ENCODE peak calls at places on chromosomes 13 and 19, in ten cellular contexts. One of them, this sample, is unnamed.

GRCh38 chr13:34847751-34848150 is 94.3 kb upstream of the NBEA start:
- DNase-seq in GM23338: peak; percentile 35
- DNase-seq in endothelial cell of umbilical vein: no peak
- DNase-seq in fibroblast of the aortic adventitia: no peak
- DNase-seq in kidney epithelial cell: no peak
- DNase-seq in A549: no peak
- DNase-seq in left ventricle myocardium inferior: no peak
- DNase-seq in IMR-90: no peak
- DNase-seq in mucosa of descending colon: peak; percentile 3
- DNase-seq in endodermal cell: peak; percentile 52
- DNase-seq in this sample: no peak

GRCh38 chr13:28753208-28753892 is 34.6 kb upstream of the SLC46A3 start:
- DNase-seq in fibroblast of the aortic adventitia: peak; percentile 95
- DNase-seq in left ventricle myocardium inferior: peak; percentile 21
- DNase-seq in A549: peak; percentile 92
- DNase-seq in kidney epithelial cell: peak; percentile 80
- DNase-seq in endodermal cell: peak; percentile 80
- DNase-seq in endothelial cell of umbilical vein: peak; percentile 81
- DNase-seq in mucosa of descending colon: peak; percentile 62
- DNase-seq in GM23338: peak; percentile 86
- DNase-seq in IMR-90: peak; percentile 91
- DNase-seq in this sample: peak; percentile 79

GRCh38 chr19:18951721-18952281 is 10.8 kb upstream of the HOMER3 start:
- DNase-seq in IMR-90: no peak
- DNase-seq in GM23338: no peak
- DNase-seq in kidney epithelial cell: peak; percentile 16
- DNase-seq in mucosa of descending colon: no peak
- DNase-seq in A549: peak; percentile 24
- DNase-seq in endothelial cell of umbilical vein: peak; percentile 17
- DNase-seq in endodermal cell: no peak
- DNase-seq in fibroblast of the aortic adventitia: peak; percentile 53
- DNase-seq in left ventricle myocardium inferior: no peak
- DNase-seq in this sample: peak; percentile 31

GRCh38 chr13:45879666-45880065 is 28.1 kb upstream of the SIAH3 start:
- DNase-seq in endothelial cell of umbilical vein: peak; percentile 17
- DNase-seq in left ventricle myocardium inferior: peak; percentile 65
- DNase-seq in kidney epithelial cell: no peak
- DNase-seq in endodermal cell: peak; percentile 86
- DNase-seq in IMR-90: no peak
- DNase-seq in A549: peak; percentile 25
- DNase-seq in mucosa of descending colon: peak; percentile 32
- DNase-seq in GM23338: peak; percentile 70
- DNase-seq in fibroblast of the aortic adventitia: no peak
- DNase-seq in this sample: no peak

GRCh38 chr19:29520390-29520789 is 5.4 kb upstream of the VSTM2B start:
- DNase-seq in fibroblast of the aortic adventitia: no peak
- DNase-seq in kidney epithelial cell: no peak
- DNase-seq in IMR-90: no peak
- DNase-seq in A549: no peak
- DNase-seq in GM23338: no peak
- DNase-seq in mucosa of descending colon: no peak
- DNase-seq in endodermal cell: no peak
- DNase-seq in endothelial cell of umbilical vein: no peak
- DNase-seq in left ventricle myocardium inferior: no peak
- DNase-seq in this sample: no peak

GRCh38 chr19:6509118-6509971 is 7.2 kb upstream of the TUBB4A start:
- DNase-seq in mucosa of descending colon: no peak
- DNase-seq in A549: peak; percentile 19
- DNase-seq in GM23338: no peak
- DNase-seq in IMR-90: no peak
- DNase-seq in endothelial cell of umbilical vein: no peak
- DNase-seq in left ventricle myocardium inferior: peak; percentile 32
- DNase-seq in fibroblast of the aortic adventitia: no peak
- DNase-seq in kidney epithelial cell: no peak
- DNase-seq in endodermal cell: no peak
- DNase-seq in this sample: no peak

GRCh38 chr19:4606921-4607678 is 32.2 kb upstream of the TNFAIP8L1 start:
- DNase-seq in endothelial cell of umbilical vein: peak; percentile 22
- DNase-seq in kidney epithelial cell: no peak
- DNase-seq in left ventricle myocardium inferior: peak; percentile 67
- DNase-seq in endodermal cell: peak; percentile 81
- DNase-seq in IMR-90: no peak
- DNase-seq in fibroblast of the aortic adventitia: peak; percentile 33
- DNase-seq in GM23338: peak; percentile 78
- DNase-seq in mucosa of descending colon: no peak
- DNase-seq in A549: no peak
- DNase-seq in this sample: no peak

GRCh38 chr19:9847087-9847671 is 12.1 kb downstream of the PIN1 start:
- DNase-seq in fibroblast of the aortic adventitia: peak; percentile 94
- DNase-seq in IMR-90: peak; percentile 97
- DNase-seq in endodermal cell: peak; percentile 91
- DNase-seq in A549: peak; percentile 70
- DNase-seq in endothelial cell of umbilical vein: peak; percentile 60
- DNase-seq in kidney epithelial cell: peak; percentile 56
- DNase-seq in left ventricle myocardium inferior: no peak
- DNase-seq in mucosa of descending colon: peak; percentile 37
- DNase-seq in GM23338: peak; percentile 77
- DNase-seq in this sample: peak; percentile 81

GRCh38 chr19:21559444-21559843 is 54.0 kb downstream of the ZNF429 start:
- DNase-seq in fibroblast of the aortic adventitia: no peak
- DNase-seq in endodermal cell: no peak
- DNase-seq in A549: no peak
- DNase-seq in endothelial cell of umbilical vein: no peak
- DNase-seq in mucosa of descending colon: peak; percentile 25
- DNase-seq in left ventricle myocardium inferior: no peak
- DNase-seq in GM23338: no peak
- DNase-seq in IMR-90: no peak
- DNase-seq in kidney epithelial cell: no peak
- DNase-seq in this sample: no peak

GRCh38 chr13:80663788-80664187 is 322.9 kb upstream of the SPRY2 start:
- DNase-seq in A549: no peak
- DNase-seq in mucosa of descending colon: no peak
- DNase-seq in GM23338: no peak
- DNase-seq in endothelial cell of umbilical vein: no peak
- DNase-seq in left ventricle myocardium inferior: no peak
- DNase-seq in IMR-90: no peak
- DNase-seq in kidney epithelial cell: no peak
- DNase-seq in endodermal cell: no peak
- DNase-seq in fibroblast of the aortic adventitia: no peak
- DNase-seq in this sample: no peak

DNA sequence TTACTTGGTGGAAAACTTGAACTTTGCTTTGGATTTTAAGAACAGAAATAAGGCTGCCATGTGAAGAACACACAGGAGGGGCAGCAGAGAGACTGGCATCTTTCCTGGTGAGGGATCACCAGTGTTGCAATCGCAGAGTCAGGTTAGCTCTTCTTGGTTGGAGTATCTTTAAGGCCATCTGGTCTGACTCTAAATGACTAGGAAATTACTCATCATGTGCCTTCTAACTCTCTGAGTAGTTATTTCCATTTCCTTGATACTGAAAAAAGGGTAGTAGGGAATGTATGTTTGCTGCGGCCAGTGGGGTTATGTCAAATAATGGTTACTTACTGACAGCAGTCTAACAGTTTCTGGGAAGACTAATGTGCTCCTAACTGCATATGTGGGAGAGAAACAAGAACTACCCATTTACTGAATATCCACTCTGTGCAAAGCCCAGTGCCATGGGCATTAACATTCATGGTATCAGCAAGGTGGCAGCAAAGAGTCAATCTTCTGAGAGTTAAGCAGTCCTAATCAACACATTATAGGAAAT is 122.1 kb downstream of the COG6 start:
- DNase-seq in GM23338: peak; percentile 39
- DNase-seq in endodermal cell: peak; percentile 59
- DNase-seq in left ventricle myocardium inferior: no peak
- DNase-seq in kidney epithelial cell: peak; percentile 42
- DNase-seq in IMR-90: peak; percentile 90
- DNase-seq in mucosa of descending colon: peak; percentile 17
- DNase-seq in fibroblast of the aortic adventitia: peak; percentile 84
- DNase-seq in A549: peak; percentile 58
- DNase-seq in endothelial cell of umbilical vein: peak; percentile 88
- DNase-seq in this sample: peak; percentile 54
- TF ChIP-seq CTCF in GM23338: peak; percentile 49
- TF ChIP-seq CTCF in endodermal cell: peak; percentile 63
- TF ChIP-seq CTCF in left ventricle myocardium inferior: peak; percentile 45
- TF ChIP-seq CTCF in kidney epithelial cell: peak; percentile 26
- TF ChIP-seq CTCF in IMR-90: peak; percentile 53
- TF ChIP-seq CTCF in mucosa of descending colon: no peak
- TF ChIP-seq CTCF in fibroblast of the aortic adventitia: peak; percentile 53
- TF ChIP-seq CTCF in A549: no peak
- TF ChIP-seq CTCF in endothelial cell of umbilical vein: peak; percentile 51
- TF ChIP-seq CTCF in this sample: peak; percentile 45

DNA sequence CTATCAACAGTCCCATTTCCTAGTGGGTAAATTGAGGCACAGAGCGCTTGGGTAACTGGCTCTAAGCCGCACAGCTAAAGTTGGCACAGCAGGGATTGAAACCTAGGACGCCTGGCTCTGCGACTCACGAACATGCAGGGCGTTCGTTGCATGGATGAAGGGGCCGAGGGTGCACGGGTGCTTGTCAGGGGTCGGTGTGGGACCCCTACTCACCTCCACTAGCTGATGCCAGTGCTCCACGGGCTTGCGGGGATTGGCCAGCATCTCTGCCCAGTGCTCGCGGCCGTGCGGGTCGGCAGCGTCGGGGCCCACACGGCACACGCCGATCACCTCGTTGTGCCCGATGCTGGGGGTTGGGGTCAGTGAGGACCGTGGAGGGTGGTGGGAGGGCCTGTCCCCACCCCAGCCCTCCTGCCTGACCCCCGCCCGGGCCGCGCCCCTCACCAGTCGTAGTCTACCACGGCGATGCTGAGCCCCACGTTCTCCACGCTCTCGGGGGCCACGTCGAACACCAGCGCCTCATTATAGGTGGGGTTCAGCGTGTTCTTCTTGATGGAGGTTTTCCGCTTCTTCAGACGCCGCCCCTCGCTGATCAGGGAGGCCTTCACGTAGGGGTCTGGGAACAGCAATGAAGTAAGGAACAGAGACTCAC is 14.6 kb downstream of the SYT3 start:
- DNase-seq in endodermal cell: peak; percentile 25
- DNase-seq in fibroblast of the aortic adventitia: no peak
- DNase-seq in kidney epithelial cell: no peak
- DNase-seq in endothelial cell of umbilical vein: no peak
- DNase-seq in mucosa of descending colon: no peak
- DNase-seq in IMR-90: no peak
- DNase-seq in A549: no peak
- DNase-seq in left ventricle myocardium inferior: no peak
- DNase-seq in GM23338: no peak
- DNase-seq in this sample: no peak
- TF ChIP-seq CTCF in endodermal cell: no peak
- TF ChIP-seq CTCF in fibroblast of the aortic adventitia: no peak
- TF ChIP-seq CTCF in kidney epithelial cell: no peak
- TF ChIP-seq CTCF in endothelial cell of umbilical vein: no peak
- TF ChIP-seq CTCF in mucosa of descending colon: no peak
- TF ChIP-seq CTCF in IMR-90: no peak
- TF ChIP-seq CTCF in A549: no peak
- TF ChIP-seq CTCF in left ventricle myocardium inferior: no peak
- TF ChIP-seq CTCF in GM23338: no peak
- TF ChIP-seq CTCF in this sample: no peak

DNA sequence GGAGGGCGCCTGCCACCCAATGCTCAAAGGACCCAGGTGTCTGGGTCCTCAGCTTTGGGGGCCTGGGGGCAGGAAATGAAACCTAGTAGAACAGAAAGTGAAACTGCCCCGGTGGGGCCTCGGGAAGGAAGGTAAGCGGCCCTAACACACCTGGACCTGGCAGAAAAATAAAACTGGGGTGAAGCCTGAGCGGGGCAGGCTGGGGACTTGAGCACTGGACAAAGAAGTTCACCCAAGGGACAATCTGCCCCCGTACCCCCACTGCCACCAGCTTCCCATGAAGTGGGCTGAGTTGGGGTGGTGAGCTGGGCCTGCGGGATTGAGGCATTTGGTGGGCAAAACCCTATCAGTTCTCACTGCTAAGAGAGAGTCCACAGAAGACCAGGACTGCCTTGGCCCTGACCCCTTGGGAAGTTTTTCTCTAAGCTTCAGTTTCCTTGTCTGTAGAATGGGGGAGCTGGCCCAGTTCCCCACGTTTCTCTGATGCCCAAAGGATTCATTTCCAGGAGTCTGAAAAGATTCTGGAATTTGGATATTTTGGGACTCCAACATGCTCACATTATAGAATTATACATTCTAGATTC is 2.3 kb downstream of the PRKD2 start:
- DNase-seq in fibroblast of the aortic adventitia: no peak
- DNase-seq in endodermal cell: no peak
- DNase-seq in A549: no peak
- DNase-seq in left ventricle myocardium inferior: no peak
- DNase-seq in endothelial cell of umbilical vein: peak; percentile 44
- DNase-seq in kidney epithelial cell: no peak
- DNase-seq in GM23338: no peak
- DNase-seq in mucosa of descending colon: peak; percentile 40
- DNase-seq in IMR-90: no peak
- DNase-seq in this sample: no peak
- TF ChIP-seq CTCF in fibroblast of the aortic adventitia: no peak
- TF ChIP-seq CTCF in endodermal cell: no peak
- TF ChIP-seq CTCF in A549: no peak
- TF ChIP-seq CTCF in left ventricle myocardium inferior: no peak
- TF ChIP-seq CTCF in endothelial cell of umbilical vein: no peak
- TF ChIP-seq CTCF in kidney epithelial cell: no peak
- TF ChIP-seq CTCF in GM23338: no peak
- TF ChIP-seq CTCF in mucosa of descending colon: no peak
- TF ChIP-seq CTCF in IMR-90: no peak
- TF ChIP-seq CTCF in this sample: no peak

GRCh38 chr19:44580366-44580895 is 32.9 kb upstream of the IGSF23 start:
- DNase-seq in endothelial cell of umbilical vein: no peak
- DNase-seq in left ventricle myocardium inferior: no peak
- DNase-seq in endodermal cell: peak; percentile 33
- DNase-seq in fibroblast of the aortic adventitia: no peak
- DNase-seq in kidney epithelial cell: no peak
- DNase-seq in A549: no peak
- DNase-seq in GM23338: no peak
- DNase-seq in IMR-90: no peak
- DNase-seq in mucosa of descending colon: peak; percentile 37
- DNase-seq in this sample: no peak

GRCh38 chr19:44579663-44580365 is 33.5 kb upstream of the IGSF23 start:
- DNase-seq in endothelial cell of umbilical vein: no peak
- DNase-seq in IMR-90: no peak
- DNase-seq in left ventricle myocardium inferior: no peak
- DNase-seq in fibroblast of the aortic adventitia: no peak
- DNase-seq in mucosa of descending colon: no peak
- DNase-seq in A549: no peak
- DNase-seq in endodermal cell: peak; percentile 3
- DNase-seq in kidney epithelial cell: no peak
- DNase-seq in GM23338: no peak
- DNase-seq in this sample: no peak

GRCh38 chr19:44585371-44586141 is 27.8 kb upstream of the IGSF23 start:
- DNase-seq in mucosa of descending colon: peak; percentile 3
- DNase-seq in endodermal cell: no peak
- DNase-seq in endothelial cell of umbilical vein: peak; percentile 50
- DNase-seq in left ventricle myocardium inferior: no peak
- DNase-seq in kidney epithelial cell: no peak
- DNase-seq in fibroblast of the aortic adventitia: peak; percentile 62
- DNase-seq in GM23338: no peak
- DNase-seq in IMR-90: peak; percentile 53
- DNase-seq in A549: peak; percentile 59
- DNase-seq in this sample: no peak

GRCh38 chr19:44581288-44581687 is 32.1 kb upstream of the IGSF23 start:
- DNase-seq in A549: no peak
- DNase-seq in endodermal cell: peak; percentile 22
- DNase-seq in kidney epithelial cell: no peak
- DNase-seq in fibroblast of the aortic adventitia: no peak
- DNase-seq in endothelial cell of umbilical vein: no peak
- DNase-seq in left ventricle myocardium inferior: no peak
- DNase-seq in GM23338: no peak
- DNase-seq in IMR-90: no peak
- DNase-seq in mucosa of descending colon: peak; percentile 3
- DNase-seq in this sample: no peak

GRCh38 chr19:44582581-44583265 is 30.6 kb upstream of the IGSF23 start:
- DNase-seq in A549: peak; percentile 65
- DNase-seq in endothelial cell of umbilical vein: no peak
- DNase-seq in fibroblast of the aortic adventitia: peak; percentile 32
- DNase-seq in GM23338: peak; percentile 89
- DNase-seq in IMR-90: no peak
- DNase-seq in left ventricle myocardium inferior: no peak
- DNase-seq in kidney epithelial cell: no peak
- DNase-seq in mucosa of descending colon: peak; percentile 59
- DNase-seq in endodermal cell: peak; percentile 93
- DNase-seq in this sample: no peak
- TF ChIP-seq CTCF in A549: peak; percentile 50
- TF ChIP-seq CTCF in endothelial cell of umbilical vein: peak; percentile 83
- TF ChIP-seq CTCF in fibroblast of the aortic adventitia: peak; percentile 70
- TF ChIP-seq CTCF in GM23338: peak; percentile 93
- TF ChIP-seq CTCF in IMR-90: peak; percentile 45
- TF ChIP-seq CTCF in left ventricle myocardium inferior: peak; percentile 63
- TF ChIP-seq CTCF in kidney epithelial cell: peak; percentile 52
- TF ChIP-seq CTCF in mucosa of descending colon: peak; percentile 56
- TF ChIP-seq CTCF in endodermal cell: peak; percentile 96
- TF ChIP-seq CTCF in this sample: peak; percentile 46